ENCODE peak calls at places on chromosomes 12 and 14, in eight cellular contexts. A, N, Y, E, O, R, F and B are unnamed samples.

GRCh38 chr14:36176524-36176923 is at the start of gene PTCSC3:
- DNase-seq in A (no peak), N (no peak), Y (no peak), E (no peak), O (no peak), R (peak; percentile 62), F (no peak), B (no peak)

GRCh38 chr14:49194067-49194466 is 392.1 kb downstream of the RPS29 start:
- DNase-seq in A (no peak), N (no peak), Y (no peak), E (no peak), O (no peak), R (no peak), F (no peak), B (no peak)

GRCh38 chr12:125852116-125852515 is 786.9 kb downstream of the AACS start:
- DNase-seq in A (no peak), N (no peak), Y (no peak), E (no peak), O (no peak), R (no peak), F (no peak), B (no peak)

GRCh38 chr12:124804011-124804621 is 59.5 kb downstream of the SCARB1 start:
- DNase-seq in A (peak; percentile 90), N (no peak), Y (no peak), E (peak; percentile 17), O (peak; percentile 13), R (peak; percentile 46), F (no peak), B (no peak)

GRCh38 chr14:59507063-59507751 is 22.9 kb downstream of the JKAMP start:
- DNase-seq in A (peak; percentile 80), N (peak; percentile 34), Y (no peak), E (peak; percentile 4), O (peak; percentile 56), R (peak; percentile 40), F (peak; percentile 82), B (peak; percentile 77)

GRCh38 chr12:120093592-120094355 is 22.8 kb downstream of the RAB35 start:
- DNase-seq in A (no peak), N (no peak), Y (no peak), E (no peak), O (no peak), R (no peak), F (no peak), B (no peak)

GRCh38 chr12:108811411-108812185 is 45.8 kb downstream of the SSH1 start:
- DNase-seq in A (no peak), N (no peak), Y (no peak), E (no peak), O (no peak), R (peak; percentile 67), F (no peak), B (no peak)

GRCh38 chr12:47616440-47616839 is 89.4 kb downstream of the RPAP3 start:
- DNase-seq in A (no peak), N (no peak), Y (no peak), E (no peak), O (no peak), R (no peak), F (no peak), B (no peak)

GRCh38 chr12:32437095-32437515 is 37.7 kb downstream of the FGD4 start:
- DNase-seq in A (no peak), N (peak; percentile 90), Y (peak; percentile 50), E (no peak), O (peak; percentile 88), R (peak; percentile 94), F (no peak), B (no peak)

GRCh38 chr12:68374315-68374982 is 42.3 kb upstream of the MDM1 start:
- DNase-seq in A (no peak), N (peak; percentile 17), Y (no peak), E (no peak), O (no peak), R (no peak), F (no peak), B (peak; percentile 78)

GRCh38 chr14:106842687-106843086 is 1316.3 kb downstream of the TMEM121 start:
- DNase-seq in A (no peak), N (no peak), Y (no peak), E (no peak), O (no peak), R (no peak), F (no peak), B (no peak)

GRCh38 chr14:89721991-89722390 is 232.5 kb downstream of the EFCAB11 start:
- DNase-seq in A (peak; percentile 55), N (no peak), Y (no peak), E (no peak), O (no peak), R (peak; percentile 24), F (no peak), B (no peak)

GRCh38 chr12:84912191-84913142 is at the start of gene SLC6A15:
- DNase-seq in A (peak; percentile 80), N (peak; percentile 88), Y (no peak), E (no peak), O (peak; percentile 84), R (peak; percentile 75), F (peak; percentile 94), B (peak; percentile 47)

GRCh38 chr12:39586811-39587210 is 32.8 kb downstream of the ABCD2 start:
- DNase-seq in A (no peak), N (no peak), Y (no peak), E (no peak), O (no peak), R (no peak), F (no peak), B (no peak)

GRCh38 chr12:39581592-39581991 is 38.0 kb downstream of the ABCD2 start:
- DNase-seq in A (no peak), N (peak; percentile 65), Y (no peak), E (no peak), O (no peak), R (no peak), F (no peak), B (no peak)

GRCh38 chr12:39592295-39592694 is 27.3 kb downstream of the ABCD2 start:
- DNase-seq in A (no peak), N (no peak), Y (no peak), E (no peak), O (no peak), R (no peak), F (no peak), B (no peak)

GRCh38 chr12:39587247-39587646 is 32.4 kb downstream of the ABCD2 start:
- DNase-seq in A (no peak), N (peak; percentile 20), Y (no peak), E (no peak), O (peak; percentile 33), R (peak; percentile 1), F (no peak), B (peak; percentile 24)
- TF ChIP-seq CTCF in A (no peak), N (peak; percentile 59), Y (no peak), E (no peak), O (peak; percentile 41), R (no peak), F (no peak), B (no peak)

GRCh38 chr14:96229315-96229714 is 24.7 kb downstream of the BDKRB2 start:
- DNase-seq in A (no peak), N (no peak), Y (no peak), E (no peak), O (no peak), R (no peak), F (no peak), B (no peak)

GRCh38 chr14:96221841-96222240 is 17.2 kb downstream of the BDKRB2 start:
- DNase-seq in A (no peak), N (no peak), Y (no peak), E (no peak), O (no peak), R (no peak), F (no peak), B (no peak)

GRCh38 chr14:96224480-96225096 is 19.9 kb downstream of the BDKRB2 start:
- DNase-seq in A (no peak), N (peak; percentile 48), Y (no peak), E (no peak), O (no peak), R (no peak), F (no peak), B (no peak)

GRCh38 chr14:96227428-96227827 is 22.8 kb downstream of the BDKRB2 start:
- DNase-seq in A (no peak), N (no peak), Y (no peak), E (no peak), O (no peak), R (no peak), F (no peak), B (no peak)

DNA sequence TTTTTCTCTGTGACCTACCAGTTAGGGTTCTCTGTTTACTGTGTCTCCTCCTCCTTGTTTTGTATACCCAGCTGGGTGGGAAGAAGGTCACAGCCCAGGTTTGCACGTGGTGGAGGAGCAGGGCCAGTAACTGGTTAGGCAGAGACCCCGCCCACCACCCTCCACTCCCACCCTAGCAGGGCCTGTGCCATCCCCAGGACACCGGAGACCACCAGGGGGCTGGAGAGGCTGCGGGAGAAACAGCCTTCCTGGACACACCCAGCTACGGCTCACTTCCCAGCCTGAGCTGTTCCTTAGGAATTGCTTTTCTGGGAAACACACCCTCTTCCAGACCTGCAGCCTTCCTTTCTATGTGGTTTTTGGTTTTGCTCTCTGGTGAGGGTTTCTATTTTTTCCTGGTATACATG is 21.1 kb downstream of the BDKRB2 start:
- DNase-seq in A (no peak), N (peak; percentile 54), Y (peak; percentile 21), E (no peak), O (no peak), R (peak; percentile 74), F (no peak), B (no peak)
- TF ChIP-seq CTCF in A (no peak), N (peak; percentile 50), Y (peak; percentile 60), E (no peak), O (peak; percentile 15), R (peak; percentile 47), F (no peak), B (no peak)

DNA sequence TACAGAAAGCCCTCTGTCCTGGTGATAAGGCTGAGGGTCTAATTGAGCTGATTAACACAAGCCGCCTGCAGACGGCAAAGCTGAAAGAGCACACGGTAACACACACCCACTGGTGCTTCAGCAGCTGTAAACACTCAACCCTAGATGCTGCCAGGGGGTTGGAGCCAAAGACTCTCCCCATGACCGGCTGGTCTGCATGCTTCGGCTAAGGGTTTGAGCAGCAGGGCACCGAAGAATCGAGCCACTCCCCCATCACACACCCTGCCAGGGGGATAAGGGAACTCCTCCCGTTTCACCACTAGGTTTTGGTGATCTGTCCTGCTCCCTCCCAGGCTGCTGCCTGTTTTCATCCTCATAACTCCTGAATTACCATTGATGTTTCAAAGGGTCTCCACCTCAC is 141.0 kb upstream of the OVCH1 start:
- DNase-seq in A (no peak), N (no peak), Y (no peak), E (no peak), O (no peak), R (no peak), F (no peak), B (no peak)
- TF ChIP-seq CTCF in A (no peak), N (no peak), Y (no peak), E (no peak), O (no peak), R (no peak), F (no peak), B (no peak)

DNA sequence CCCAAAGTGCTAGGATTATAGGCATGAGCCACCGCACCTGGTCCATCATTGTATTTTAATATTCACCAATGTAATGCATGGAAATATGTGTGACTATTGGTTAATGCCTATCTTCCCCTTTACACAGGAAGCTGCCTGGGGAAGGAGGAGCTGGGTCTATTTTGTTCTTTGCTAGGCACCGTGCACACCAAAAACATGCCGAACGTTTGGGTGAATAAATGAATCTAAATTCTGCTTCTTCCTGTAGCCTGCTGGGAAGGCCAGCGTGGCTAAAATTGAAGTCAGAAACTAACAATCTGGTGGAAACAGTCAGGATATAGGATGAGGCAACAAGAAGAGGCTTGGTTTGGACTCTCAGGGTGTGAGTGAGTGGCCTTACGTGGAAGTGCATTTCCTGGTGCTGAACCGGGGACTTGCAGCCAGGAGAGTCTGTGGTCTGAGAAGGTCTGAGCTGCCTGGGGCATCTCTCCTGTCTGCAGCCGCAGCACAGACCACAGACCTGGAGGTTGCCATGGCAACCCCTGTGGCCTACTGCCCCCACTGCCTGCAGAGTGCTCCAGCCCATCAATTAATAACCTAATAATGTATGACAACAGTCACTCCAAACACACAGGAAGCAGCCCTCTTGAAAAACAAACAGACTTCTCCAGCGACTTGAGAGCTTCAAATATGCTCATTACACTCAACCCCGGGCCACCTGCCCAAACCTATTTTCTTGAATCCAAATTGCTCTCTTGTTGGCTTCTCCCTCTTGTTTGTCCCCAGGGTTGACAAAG is 5.5 kb upstream of the GPR68 start:
- DNase-seq in A (peak; percentile 85), N (peak; percentile 33), Y (no peak), E (no peak), O (peak; percentile 63), R (peak; percentile 56), F (no peak), B (peak; percentile 70)
- TF ChIP-seq CTCF in A (no peak), N (no peak), Y (no peak), E (no peak), O (no peak), R (no peak), F (no peak), B (no peak)